ENCODE peak calls at places on chromosomes 2 and 18, in seven cellular contexts. B is progenitor cell of endocrine pancreas; J is choroid plexus epithelial cell; W is stimulated activated CD8-positive, alpha-beta memory T cell treated with anti-CD3 and anti-CD28 coated beads, Interleukin-2, amount 100 ng/mL, for 1 hour; Y is LoVo; G is heart left ventricle; O is cardiac muscle cell. D is an unnamed sample.

GRCh38 chr2:73265298-73266060 is 18.8 kb downstream of the FBXO41 start:
- DNase-seq in O (no peak), W (no peak), B (no peak), Y (no peak), G (no peak), J (no peak), D (no peak)

GRCh38 chr2:218992703-218993344 is 398 bp downstream of the CRYBA2 start:
- DNase-seq in W (no peak), J (no peak), O (peak; percentile 36), G (no peak), Y (no peak), B (no peak), D (no peak)

GRCh38 chr2:880201-880970 is 70.3 kb upstream of the SNTG2 start:
- DNase-seq in Y (no peak), O (no peak), B (peak; percentile 3), G (peak; percentile 8), W (no peak), J (no peak), D (peak; percentile 52)

GRCh38 chr2:47501374-47502200 is 98.6 kb downstream of the MSH2 start:
- DNase-seq in G (no peak), O (no peak), B (no peak), Y (no peak), J (peak; percentile 92), W (no peak), D (no peak)

GRCh38 chr18:6741290-6741689 is 11.8 kb downstream of the ARHGAP28 start:
- DNase-seq in O (no peak), G (peak; percentile 25), Y (no peak), J (peak; percentile 99), B (no peak), W (no peak), D (no peak)

GRCh38 chr18:9550413-9550812 is 63.9 kb downstream of the PPP4R1 start:
- DNase-seq in G (no peak), Y (no peak), O (no peak), B (no peak), J (no peak), W (no peak), D (no peak)

GRCh38 chr18:32899819-32900218 is 127.0 kb upstream of the KLHL14 start:
- DNase-seq in W (no peak), J (peak; percentile 63), O (no peak), B (no peak), G (no peak), Y (no peak), D (no peak)

GRCh38 chr2:128307595-128307994 is 11.1 kb downstream of the HS6ST1 start:
- DNase-seq in B (no peak), W (no peak), J (no peak), Y (no peak), O (no peak), G (no peak), D (no peak)

GRCh38 chr2:234335676-234336228 is 161.1 kb downstream of the ARL4C start:
- DNase-seq in B (no peak), O (peak; percentile 72), Y (no peak), W (peak; percentile 23), J (peak; percentile 74), G (peak; percentile 59), D (no peak)

GRCh38 chr2:3110555-3110954 is 267.1 kb downstream of the EIPR1 start:
- DNase-seq in J (no peak), B (no peak), Y (no peak), W (no peak), G (no peak), O (no peak), D (peak; percentile 40)

GRCh38 chr2:239826786-239827510 is 198.2 kb downstream of the NDUFA10 start:
- DNase-seq in W (no peak), G (peak; percentile 15), B (peak; percentile 4), O (no peak), Y (no peak), J (no peak), D (peak; percentile 58)

GRCh38 chr18:73791081-73791480 is 356.6 kb downstream of the FBXO15 start:
- DNase-seq in Y (no peak), G (no peak), J (no peak), B (no peak), O (no peak), W (no peak), D (no peak)

GRCh38 chr2:48651127-48651526 is 33.5 kb downstream of the GTF2A1L start:
- DNase-seq in G (no peak), O (no peak), B (no peak), J (peak; percentile 55), Y (no peak), W (no peak), D (no peak)

D was measured in coronary artery.